ENCODE peak calls at places on chromosomes 3 and 15, in seven cellular contexts. K, V, Y, T, C, F and A are unnamed samples.

GRCh38 chr3:178097576-178097975 is 438.7 kb upstream of the KCNMB2 start:
- DNase-seq in K (peak; percentile 94), V (peak; percentile 52), Y (no peak), T (no peak), C (no peak), F (no peak), A (no peak)

GRCh38 chr15:40450047-40450446 is 9.3 kb downstream of the BAHD1 start:
- DNase-seq in K (no peak), V (no peak), Y (no peak), T (no peak), C (no peak), F (no peak), A (no peak)

GRCh38 chr3:73070675-73071575 is 9.5 kb downstream of the EBLN2 start:
- DNase-seq in K (peak; percentile 81), V (no peak), Y (no peak), T (no peak), C (no peak), F (no peak), A (no peak)

GRCh38 chr3:160697628-160698382 is 20.8 kb downstream of the ARL14 start:
- DNase-seq in K (peak; percentile 67), V (no peak), Y (no peak), T (no peak), C (no peak), F (no peak), A (no peak)

GRCh38 chr3:169886671-169887070 is 16.9 kb upstream of the LRRC31 start:
- DNase-seq in K (peak; percentile 56), V (peak; percentile 23), Y (no peak), T (no peak), C (no peak), F (peak; percentile 83), A (no peak)

GRCh38 chr3:189355481-189356201 is 183.9 kb downstream of the TPRG1 start:
- DNase-seq in K (peak; percentile 44), V (no peak), Y (peak; percentile 30), T (no peak), C (no peak), F (no peak), A (no peak)

GRCh38 chr15:64461577-64462162 is 1.3 kb downstream of the ZNF609 start:
- DNase-seq in K (no peak), V (no peak), Y (peak; percentile 34), T (no peak), C (no peak), F (no peak), A (no peak)

GRCh38 chr15:90201150-90201943 is at the start of gene SEMA4B:
- DNase-seq in K (peak; percentile 17), V (peak; percentile 45), Y (peak; percentile 85), T (peak; percentile 77), C (no peak), F (peak; percentile 85), A (peak; percentile 69)

GRCh38 chr15:100973351-100974034 is 54.3 kb downstream of the LRRK1 start:
- DNase-seq in K (no peak), V (no peak), Y (no peak), T (peak; percentile 52), C (no peak), F (no peak), A (no peak)

GRCh38 chr3:196938124-196938523 is 4.2 kb downstream of the NCBP2 start:
- DNase-seq in K (peak; percentile 17), V (no peak), Y (no peak), T (no peak), C (no peak), F (no peak), A (no peak)

GRCh38 chr3:99929409-99930139 is 111.9 kb downstream of the CMSS1 start:
- DNase-seq in K (peak; percentile 90), V (peak; percentile 61), Y (no peak), T (no peak), C (no peak), F (peak; percentile 77), A (no peak)

GRCh38 chr15:89101302-89102191 is 13.3 kb downstream of the ABHD2 start:
- DNase-seq in K (peak; percentile 98), V (peak; percentile 78), Y (no peak), T (no peak), C (no peak), F (peak; percentile 93), A (no peak)

GRCh38 chr15:59993041-59993750 is 10.9 kb upstream of the FOXB1 start:
- DNase-seq in K (no peak), V (no peak), Y (no peak), T (no peak), C (no peak), F (no peak), A (no peak)

GRCh38 chr15:59995568-59996349 is 8.4 kb upstream of the FOXB1 start:
- DNase-seq in K (no peak), V (no peak), Y (peak; percentile 54), T (no peak), C (no peak), F (no peak), A (no peak)

GRCh38 chr15:59991919-59992318 is 12.2 kb upstream of the FOXB1 start:
- DNase-seq in K (no peak), V (no peak), Y (no peak), T (no peak), C (no peak), F (no peak), A (no peak)

GRCh38 chr15:59994855-59995557 is 9.1 kb upstream of the FOXB1 start:
- DNase-seq in K (no peak), V (no peak), Y (peak; percentile 75), T (no peak), C (no peak), F (no peak), A (no peak)

DNA sequence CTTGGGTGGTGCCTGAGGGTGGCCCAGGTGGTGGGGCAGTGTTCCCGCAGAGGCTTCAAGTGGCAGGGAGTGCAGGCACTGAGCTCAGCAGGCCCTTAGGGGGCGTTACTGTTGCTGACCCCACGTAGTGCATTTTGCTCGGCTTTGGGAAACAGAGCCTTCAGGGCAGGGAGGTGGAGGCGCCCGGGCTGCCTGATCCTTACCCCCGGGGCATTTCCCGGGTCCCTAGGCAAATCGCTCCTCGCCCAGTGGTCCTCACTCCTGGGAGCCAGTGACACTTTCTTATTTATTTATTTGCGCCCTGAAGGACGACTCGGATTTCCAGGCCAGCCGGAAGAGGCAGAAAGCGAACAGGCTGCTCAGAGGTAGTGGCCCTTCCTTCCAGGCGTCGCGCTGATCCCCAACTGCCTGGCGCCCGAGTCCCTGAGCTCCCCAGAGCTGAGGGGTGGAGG is 10.1 kb upstream of the FOXB1 start:
- DNase-seq in K (no peak), V (no peak), Y (peak; percentile 85), T (no peak), C (no peak), F (no peak), A (no peak)
- TF ChIP-seq CTCF in K (no peak), V (no peak), Y (peak; percentile 77), T (no peak), C (peak; percentile 46), F (no peak), A (no peak)

GRCh38 chr3:127690823-127691452 is 18.2 kb downstream of the ABTB1 start:
- DNase-seq in K (peak; percentile 64), V (no peak), Y (peak; percentile 89), T (no peak), C (no peak), F (no peak), A (no peak)
- TF ChIP-seq CTCF in K (peak; percentile 75), V (peak; percentile 47), Y (peak; percentile 80), T (no peak), C (peak; percentile 71), F (peak; percentile 63), A (no peak)

DNA sequence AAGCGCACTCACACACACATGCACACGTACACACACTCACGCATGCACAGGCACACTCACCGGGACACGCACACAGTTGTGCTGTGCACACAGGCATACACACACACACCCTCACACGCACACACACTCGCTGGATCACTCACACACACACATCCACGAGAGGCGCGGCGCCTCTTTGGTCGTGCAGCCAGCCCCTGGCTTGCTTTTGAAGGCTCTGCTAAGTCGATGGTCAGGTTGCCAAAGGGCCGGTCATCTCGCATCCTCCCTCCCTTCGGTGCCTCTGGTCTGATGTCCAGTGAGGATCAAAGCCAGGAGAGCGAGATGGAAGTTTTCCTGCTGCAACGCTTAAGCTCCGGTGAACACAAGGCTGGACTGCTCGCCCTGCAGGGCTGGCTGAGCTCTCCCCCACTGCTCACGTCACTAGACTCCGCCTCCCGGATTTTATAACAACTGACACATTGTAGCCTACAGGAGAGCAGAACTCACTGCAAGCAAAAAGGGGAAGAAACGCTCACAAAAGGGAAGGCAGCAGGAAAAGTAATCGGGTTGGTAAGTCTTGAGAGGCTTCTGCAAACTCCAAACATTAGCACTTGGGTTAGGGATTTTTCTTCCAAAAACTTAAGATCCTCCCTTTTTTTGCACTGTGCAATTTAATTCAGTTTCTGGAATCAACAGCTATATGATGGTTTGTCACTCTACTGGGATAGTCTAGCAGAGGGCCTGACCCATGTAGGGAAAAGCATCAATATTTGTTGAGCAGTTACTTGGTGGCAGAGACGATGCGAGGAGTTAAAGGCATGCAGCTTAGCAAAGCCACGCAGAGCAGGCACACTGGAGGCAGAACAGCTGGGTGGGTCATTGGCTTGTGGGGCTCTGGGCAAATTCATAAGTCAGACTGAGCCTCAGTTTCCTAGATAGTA is at the start of gene SRGAP3:
- DNase-seq in K (peak; percentile 89), V (peak; percentile 91), Y (peak; percentile 92), T (peak; percentile 87), C (peak; percentile 78), F (peak; percentile 92), A (peak; percentile 69)
- TF ChIP-seq CTCF in K (peak; percentile 42), V (peak; percentile 36), Y (peak; percentile 28), T (peak; percentile 27), C (peak; percentile 60), F (peak; percentile 67), A (peak; percentile 31)

GRCh38 chr3:36842275-36842674 is 77.9 kb upstream of the DCLK3 start:
- DNase-seq in K (no peak), V (no peak), Y (no peak), T (no peak), C (no peak), F (no peak), A (no peak)

GRCh38 chr3:36840453-36840921 is 76.1 kb upstream of the DCLK3 start:
- DNase-seq in K (peak; percentile 23), V (peak; percentile 16), Y (no peak), T (no peak), C (no peak), F (no peak), A (no peak)

GRCh38 chr3:36846406-36846805 is 82.1 kb upstream of the DCLK3 start:
- DNase-seq in K (no peak), V (no peak), Y (no peak), T (no peak), C (no peak), F (no peak), A (no peak)

DNA sequence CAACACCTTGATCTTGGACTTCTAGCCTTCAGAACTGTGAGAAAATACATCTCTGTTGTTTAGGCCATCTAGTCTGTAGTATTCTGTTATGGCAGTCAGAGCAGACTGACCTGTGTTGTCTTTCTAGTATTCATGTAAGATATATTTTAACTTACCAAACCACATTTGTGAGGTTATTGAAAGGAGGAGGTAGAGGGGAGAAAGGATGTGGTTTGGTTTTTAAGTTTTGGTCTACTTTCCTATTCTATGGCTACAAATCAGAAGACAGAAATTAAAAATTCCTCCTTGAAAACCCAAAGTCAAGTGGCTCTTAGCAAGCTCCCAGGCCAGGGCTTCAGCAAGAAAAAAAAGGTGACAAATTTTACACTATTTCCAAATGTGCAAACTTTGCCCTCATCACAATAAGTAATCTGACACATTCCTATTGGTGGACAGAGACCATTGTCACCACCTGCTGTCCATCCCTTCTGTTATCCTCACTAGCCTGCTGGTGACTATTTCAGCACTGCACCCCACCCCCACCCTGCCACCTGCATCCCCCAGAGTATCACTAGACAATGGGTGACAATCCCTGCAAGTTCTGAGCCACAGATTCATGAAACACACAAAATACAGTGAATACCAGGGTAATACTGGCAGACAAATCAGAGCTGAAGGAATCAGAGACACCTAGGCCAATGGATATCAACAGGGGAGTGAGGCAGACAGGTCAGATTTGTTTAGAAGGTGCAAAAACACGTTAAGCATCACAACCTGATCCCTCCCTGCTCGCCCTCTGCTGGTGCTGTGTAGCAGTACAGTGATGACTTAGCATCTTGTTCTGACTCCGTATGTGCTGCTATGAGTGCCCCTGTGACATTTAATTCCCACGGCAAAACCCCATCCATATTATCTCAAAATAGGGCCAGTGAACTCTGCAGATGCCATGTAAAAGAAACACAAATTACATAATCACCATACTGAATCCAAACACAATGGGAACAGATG is 79.0 kb upstream of the DCLK3 start:
- DNase-seq in K (peak; percentile 43), V (no peak), Y (peak; percentile 83), T (no peak), C (no peak), F (no peak), A (peak; percentile 37)
- TF ChIP-seq CTCF in K (peak; percentile 69), V (peak; percentile 16), Y (peak; percentile 82), T (no peak), C (peak; percentile 75), F (no peak), A (peak; percentile 70)